ENCODE peak calls at places on chromosomes 4 and X, in eight cellular contexts. X is T-helper 1 cell; I is activated T-helper 1 cell treated with anti-CD3 and anti-CD28 coated beads, Interleukin-12 subunit alpha, Interleukin-12 subunit beta, Interleukin-2, Interleukin-4 antibody, amounts not matched to agents 30 ng/mL and 10 ng/mL and 1 ng/mL, durations not matched to agents 14 hours and 24 hours and 36 hours; G is pancreas; D is NAMALWA; B is RWPE1; Z is activated CD4-positive, alpha-beta T cell treated with anti-CD3 and anti-CD28 coated beads, Interleukin-2, amount 50 U/mL, for 4 hours; E is body of pancreas. W is an unnamed sample.
A peak's percentile ranks its signal among the peaks of the same experiment; 100 is the strongest.

GRCh38 chr4:2339458-2340271 is 77.8 kb upstream of the MXD4 start:
- DNase-seq in G (no peak), X (no peak), Z (no peak), I (no peak), B (no peak), E (no peak), D (no peak), W (no peak)

GRCh38 chr4:26061248-26061986 is 147.4 kb downstream of the SMIM20 start:
- DNase-seq in E (no peak), X (no peak), Z (no peak), I (no peak), G (no peak), D (no peak), B (peak; percentile 23), W (peak; percentile 83)

GRCh38 chr4:148831945-148832344 is 389.7 kb upstream of the NR3C2 start:
- DNase-seq in Z (no peak), I (no peak), G (no peak), B (peak; percentile 72), E (no peak), D (no peak), X (no peak), W (no peak)

GRCh38 chr4:104592894-104593470 is 98.3 kb upstream of the CXXC4 start:
- DNase-seq in X (no peak), I (no peak), G (no peak), E (no peak), B (no peak), Z (no peak), D (no peak), W (no peak)

GRCh38 chrX:17465201-17465600 is 90.2 kb downstream of the NHS start:
- DNase-seq in B (no peak), X (no peak), I (no peak), G (no peak), Z (no peak), D (no peak), E (no peak), W (no peak)

GRCh38 chr4:112946127-112946526 is 103.3 kb upstream of the ANK2 start:
- DNase-seq in I (no peak), X (no peak), G (no peak), Z (no peak), E (no peak), D (no peak), B (no peak), W (no peak)

GRCh38 chrX:118534716-118535493 is 39.3 kb downstream of the DOCK11 start:
- DNase-seq in E (no peak), Z (no peak), I (no peak), X (no peak), G (no peak), D (no peak), B (no peak), W (no peak)

GRCh38 chr4:89829470-89830138 is 7.4 kb downstream of the SNCA start:
- DNase-seq in X (no peak), Z (no peak), B (no peak), D (peak; percentile 37), G (no peak), I (peak; percentile 41), E (no peak), W (peak; percentile 45)

GRCh38 chr4:48665555-48666186 is 114.4 kb downstream of the FRYL start:
- DNase-seq in I (no peak), D (no peak), B (peak; percentile 14), X (no peak), Z (no peak), G (no peak), E (no peak), W (no peak)

GRCh38 chrX:17494231-17494630 is 119.2 kb downstream of the NHS start:
- DNase-seq in B (no peak), I (no peak), G (no peak), Z (no peak), X (no peak), E (no peak), D (no peak), W (no peak)

GRCh38 chrX:37378399-37378798 is 29.2 kb downstream of the PRRG1 start:
- DNase-seq in G (no peak), Z (no peak), B (no peak), X (no peak), E (no peak), D (no peak), I (no peak), W (no peak)

GRCh38 chr4:39528056-39528465 is 822 bp upstream of the UGDH start:
- DNase-seq in D (peak; percentile 16), Z (no peak), E (no peak), G (no peak), X (no peak), I (no peak), B (peak; percentile 77), W (no peak)

GRCh38 chrX:153702350-153703035 is 14.8 kb downstream of the SLC6A8 start:
- DNase-seq in Z (no peak), E (no peak), G (no peak), I (no peak), X (no peak), B (no peak), D (no peak), W (no peak)

GRCh38 chr4:103786014-103786413 is 66.2 kb upstream of the TACR3 start:
- DNase-seq in I (no peak), B (peak; percentile 5), D (peak; percentile 75), X (no peak), E (no peak), G (no peak), Z (no peak), W (peak; percentile 70)

GRCh38 chr4:110633358-110634319 is 10.8 kb upstream of the PITX2 start:
- DNase-seq in I (no peak), E (no peak), B (no peak), Z (no peak), D (no peak), G (no peak), X (no peak), W (no peak)

GRCh38 chr4:114093221-114093715 is 113.8 kb upstream of the ARSJ start:
- DNase-seq in B (no peak), E (no peak), G (no peak), D (no peak), I (no peak), X (no peak), Z (no peak), W (no peak)

GRCh38 chr4:147108409-147108808 is 162.7 kb upstream of the TTC29 start:
- DNase-seq in X (no peak), B (no peak), Z (no peak), D (no peak), E (no peak), G (no peak), I (no peak), W (no peak)

GRCh38 chrX:119721926-119722325 is 29.0 kb upstream of the SEPTIN6 start:
- DNase-seq in G (no peak), X (no peak), B (no peak), E (no peak), Z (no peak), I (no peak), D (no peak), W (no peak)

GRCh38 chr4:108036252-108036651 is 46.6 kb downstream of the HADH start:
- DNase-seq in X (no peak), B (no peak), G (no peak), I (peak; percentile 60), D (peak; percentile 95), Z (peak; percentile 51), E (no peak), W (no peak)

GRCh38 chr4:41160856-41161255 is 53.5 kb downstream of the APBB2 start:
- DNase-seq in X (no peak), D (no peak), Z (no peak), E (no peak), B (peak; percentile 27), I (no peak), G (no peak), W (no peak)

GRCh38 chr4:15231265-15232091 is 196.4 kb upstream of the C1QTNF7 start:
- DNase-seq in Z (peak; percentile 74), X (peak; percentile 25), I (peak; percentile 53), G (peak; percentile 47), D (peak; percentile 82), B (peak; percentile 37), E (peak; percentile 80), W (peak; percentile 86)

GRCh38 chr4:157020882-157021281 is 49.3 kb upstream of the PDGFC start:
- DNase-seq in E (no peak), X (no peak), G (no peak), D (no peak), Z (no peak), I (no peak), B (no peak), W (no peak)

GRCh38 chr4:173990879-173991231 is 292.6 kb downstream of the FBXO8 start:
- DNase-seq in X (no peak), I (no peak), B (no peak), D (no peak), Z (no peak), G (no peak), E (peak; percentile 19), W (no peak)

GRCh38 chrX:47166126-47166525 is 21.1 kb downstream of the RBM10 start:
- DNase-seq in X (no peak), I (no peak), E (no peak), G (no peak), B (no peak), Z (no peak), D (no peak), W (no peak)

GRCh38 chr4:100118213-100118612 is 72.1 kb downstream of the DDIT4L start:
- DNase-seq in B (no peak), D (no peak), G (no peak), E (no peak), I (no peak), X (no peak), Z (no peak), W (no peak)

GRCh38 chrX:69073241-69073640 is 92.0 kb downstream of the PJA1 start:
- DNase-seq in Z (no peak), I (no peak), E (no peak), G (no peak), D (no peak), B (no peak), X (no peak), W (no peak)

GRCh38 chr4:23828779-23829178 is 61.1 kb downstream of the PPARGC1A start:
- DNase-seq in E (no peak), G (no peak), I (no peak), Z (no peak), X (no peak), D (no peak), B (no peak), W (no peak)

GRCh38 chr4:93384897-93385296 is 443.7 kb upstream of the ATOH1 start:
- DNase-seq in I (no peak), E (no peak), G (no peak), D (no peak), X (no peak), Z (no peak), B (no peak), W (no peak)

GRCh38 chrX:70087857-70088256 is 25.6 kb downstream of the OTUD6A start:
- DNase-seq in B (no peak), X (no peak), E (peak; percentile 13), D (no peak), Z (no peak), I (no peak), G (no peak), W (no peak)

GRCh38 chrX:9781941-9782340 is 4.3 kb upstream of the SHROOM2 start:
- DNase-seq in Z (no peak), E (no peak), B (no peak), I (no peak), D (no peak), X (no peak), G (no peak), W (no peak)

GRCh38 chr4:79472693-79473552 is 64.9 kb upstream of the GK2 start:
- DNase-seq in B (no peak), X (no peak), I (no peak), Z (no peak), G (no peak), E (no peak), D (no peak), W (no peak)

GRCh38 chr4:14726441-14727405 is 275.6 kb upstream of the CPEB2 start:
- DNase-seq in Z (no peak), G (peak; percentile 41), I (no peak), D (no peak), B (peak; percentile 72), E (peak; percentile 74), X (no peak), W (no peak)

GRCh38 chrX:150508461-150509367 is 59.7 kb upstream of the MTM1 start:
- DNase-seq in I (no peak), B (no peak), D (no peak), Z (no peak), G (peak; percentile 85), X (no peak), E (peak; percentile 83), W (no peak)

GRCh38 chrX:150700107-150700506 is 6.9 kb downstream of the MTMR1 start:
- DNase-seq in B (no peak), X (no peak), G (no peak), I (no peak), Z (no peak), E (no peak), D (no peak), W (no peak)